ENCODE peak calls at places on chromosomes 3 and 15, in four cellular contexts. V is breast epithelium, U is cardiac muscle cell, X is sigmoid colon. G is an unnamed sample. For H3K27me3, the result is how much of the 10 kb centered on the place peaks cover.

GRCh38 chr3:48399387-48400172 is 27.6 kb downstream of the FBXW12 start:
- DNase-seq in V (peak), U (no peak), X (no peak), G (no peak)

GRCh38 chr15:80587816-80588456 is 107.2 kb upstream of the ABHD17C start:
- DNase-seq in V (no peak), U (peak), X (peak), G (no peak)

GRCh38 chr3:51304230-51304629 is 80.9 kb upstream of the MANF start:
- DNase-seq in V (no peak), U (no peak), X (no peak), G (no peak)

GRCh38 chr15:40937762-40938529 is 8.8 kb downstream of the DLL4 start:
- DNase-seq in V (peak), U (no peak), X (no peak), G (no peak)

GRCh38 chr3:71857926-71858325 is 73.0 kb upstream of the PROK2 start:
- DNase-seq in V (no peak), U (peak), X (no peak), G (no peak)

GRCh38 chr15:56778761-56779160 is 45.5 kb upstream of the ZNF280D start:
- DNase-seq in V (no peak), U (no peak), X (no peak), G (no peak)

GRCh38 chr3:194497799-194498575 is 11.2 kb upstream of the ATP13A3 start:
- DNase-seq in V (no peak), U (no peak), X (no peak), G (no peak)

GRCh38 chr15:49627407-49627877 is 6.6 kb downstream of the DTWD1 start:
- DNase-seq in V (no peak), U (peak), X (no peak), G (no peak)

GRCh38 chr3:184234671-184235380 is 5.4 kb downstream of the VWA5B2 start:
- DNase-seq in V (no peak), U (no peak), X (no peak), G (no peak)

GRCh38 chr3:179652467-179653105 is at the start of gene USP13:
- DNase-seq in V (peak), U (peak), X (peak), G (peak)

GRCh38 chr3:67646586-67647234 is 7.7 kb downstream of the SUCLG2 start:
- DNase-seq in V (no peak), U (peak), X (no peak), G (no peak)

GRCh38 chr15:95733931-95734330 is 596.6 kb upstream of the NR2F2 start:
- DNase-seq in V (no peak), U (no peak), X (no peak), G (no peak)

GRCh38 chr3:104519068-104519467 is 847.6 kb upstream of the ALCAM start:
- DNase-seq in V (no peak), U (no peak), X (no peak), G (no peak)

GRCh38 chr3:152328841-152329240 is 60.1 kb downstream of the MBNL1 start:
- DNase-seq in V (no peak), U (peak), X (no peak), G (no peak)

GRCh38 chr15:61228025-61228901 is 839 bp downstream of the RORA start:
- DNase-seq in V (no peak), U (peak), X (peak), G (no peak)

GRCh38 chr3:49722896-49723295 is 855 bp downstream of the GMPPB start:
- DNase-seq in V (no peak), U (no peak), X (no peak), G (no peak)

GRCh38 chr3:16543242-16543864 is 29.9 kb upstream of the RFTN1 start:
- DNase-seq in V (no peak), U (no peak), X (no peak), G (no peak)

GRCh38 chr3:60010778-60011177 is 961.0 kb upstream of the CFAP20DC start:
- DNase-seq in V (no peak), U (no peak), X (no peak), G (no peak)

GRCh38 chr3:14410501-14411165 is 8.2 kb downstream of the SLC6A6 start:
- DNase-seq in V (no peak), U (peak), X (no peak), G (no peak)

GRCh38 chr3:123085293-123085949 is 18.6 kb downstream of the PDIA5 start:
- DNase-seq in V (no peak), U (no peak), X (no peak), G (no peak)

GRCh38 chr3:195522254-195523023 is 20.7 kb downstream of the PPP1R2 start:
- DNase-seq in V (no peak), U (peak), X (no peak), G (no peak)

GRCh38 chr15:75024102-75024636 is 779 bp downstream of the PPCDC start:
- DNase-seq in V (no peak), U (peak), X (no peak), G (peak)

GRCh38 chr3:133742351-133743091 is 3.7 kb upstream of the TF start:
- DNase-seq in V (no peak), U (peak), X (no peak), G (no peak)

GRCh38 chr3:98766924-98767323 is 3.8 kb downstream of the ST3GAL6 start:
- DNase-seq in V (no peak), U (no peak), X (no peak), G (no peak)

GRCh38 chr15:38992541-38993334 is 428.1 kb upstream of the RASGRP1 start:
- DNase-seq in V (no peak), U (peak), X (no peak), G (no peak)

DNA sequence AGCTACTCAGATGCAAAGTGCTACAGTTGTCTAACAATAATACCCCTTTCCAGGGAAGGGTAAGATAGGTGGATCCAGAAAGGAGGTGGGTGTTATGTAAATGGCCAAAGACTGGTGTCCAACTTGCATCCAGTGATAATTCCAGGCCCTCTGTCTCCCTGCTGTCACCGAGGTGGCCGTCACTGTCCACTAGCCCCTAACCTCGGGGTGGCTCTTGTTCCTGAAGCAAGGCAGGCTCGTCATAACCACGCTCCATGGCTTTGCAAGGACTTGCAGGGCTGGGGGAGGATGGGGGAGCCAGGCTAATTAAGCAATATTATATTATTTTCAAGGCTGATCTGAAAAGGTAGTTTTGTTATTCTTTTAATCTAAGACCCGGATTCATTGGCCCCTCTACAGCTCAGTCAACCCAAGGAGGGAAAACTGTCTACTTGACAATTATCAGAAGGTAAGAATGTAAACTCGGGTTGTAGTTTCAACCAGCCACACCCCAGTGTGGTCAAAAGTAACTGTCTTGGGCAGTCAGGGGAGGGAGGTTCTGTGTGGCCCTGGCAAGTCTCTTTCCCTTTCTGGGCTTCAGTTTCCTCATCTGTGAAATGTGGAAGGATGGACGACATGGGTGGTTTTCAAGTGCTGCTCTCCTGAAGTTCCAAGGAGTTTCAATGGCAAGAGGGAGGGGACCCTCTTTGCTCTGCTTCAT is 220.1 kb upstream of the BHLHE40 start:
- DNase-seq in V (no peak), U (no peak), X (no peak), G (no peak)
- H3K27ac ChIP-seq in V (no peak), U (no peak), X (no peak), G (no peak)

GRCh38 chr15:98400120-98400519 is 248.2 kb upstream of the IGF1R start:
- DNase-seq in V (no peak), U (no peak), X (no peak), G (no peak)

GRCh38 chr15:98401029-98401428 is 247.3 kb upstream of the IGF1R start:
- DNase-seq in V (no peak), U (no peak), X (peak), G (no peak)

GRCh38 chr15:98395974-98396627 is 252.2 kb upstream of the IGF1R start:
- DNase-seq in V (no peak), U (no peak), X (no peak), G (no peak)

GRCh38 chr15:98397411-98397810 is 250.9 kb upstream of the IGF1R start:
- DNase-seq in V (no peak), U (no peak), X (no peak), G (no peak)

GRCh38 chr15:98398886-98399285 is 249.5 kb upstream of the IGF1R start:
- DNase-seq in V (no peak), U (no peak), X (no peak), G (no peak)
- H3K27me3 ChIP-seq in V (under half), U (under half), X (under half), G (under half)

GRCh38 chr3:119175869-119176756 is 2.7 kb downstream of the UPK1B start:
- DNase-seq in V (no peak), U (peak), X (no peak), G (no peak)

GRCh38 chr3:119181765-119182164 is 8.4 kb downstream of the UPK1B start:
- DNase-seq in V (no peak), U (no peak), X (no peak), G (no peak)

GRCh38 chr3:119173325-119173724 is at the start of gene UPK1B:
- DNase-seq in V (no peak), U (no peak), X (no peak), G (no peak)

GRCh38 chr3:119176778-119177177 is 3.4 kb downstream of the UPK1B start:
- DNase-seq in V (no peak), U (no peak), X (no peak), G (no peak)

GRCh38 chr3:119177321-119177720 is 3.9 kb downstream of the UPK1B start:
- DNase-seq in V (no peak), U (no peak), X (no peak), G (no peak)
- H3K27ac ChIP-seq in V (no peak), U (no peak), X (no peak), G (no peak)

DNA sequence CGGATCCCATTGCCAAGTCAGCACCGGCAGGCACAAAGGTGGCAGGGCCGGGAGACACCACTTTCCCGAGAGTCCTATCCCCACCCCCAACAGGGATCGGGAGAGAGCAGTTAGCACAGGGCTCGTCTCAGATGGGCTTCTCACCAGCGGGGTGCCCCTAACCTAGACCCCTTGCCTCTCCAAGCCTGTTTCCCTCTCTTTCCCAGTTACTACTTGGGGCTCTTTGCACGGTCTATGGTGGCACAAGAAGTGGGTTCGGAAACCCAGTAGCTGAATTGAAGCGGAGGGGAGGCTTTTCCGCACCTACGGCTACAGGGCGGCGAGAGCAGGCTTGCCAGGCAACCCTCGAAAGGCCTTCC is 383 bp upstream of the EFCC1 start:
- DNase-seq in V (no peak), U (no peak), X (peak), G (no peak)
- H3K27me3 ChIP-seq in V (under half), U (half or more), X (half or more), G (under half)

GRCh38 chr3:170046269-170047132 is 8.7 kb downstream of the GPR160 start:
- DNase-seq in V (no peak), U (no peak), X (no peak), G (no peak)

GRCh38 chr3:170044280-170044679 is 6.5 kb downstream of the GPR160 start:
- DNase-seq in V (no peak), U (no peak), X (no peak), G (no peak)

GRCh38 chr3:170047133-170047404 is 9.3 kb downstream of the GPR160 start:
- DNase-seq in V (no peak), U (no peak), X (no peak), G (no peak)

GRCh38 chr3:170043506-170043905 is 5.7 kb downstream of the GPR160 start:
- DNase-seq in V (no peak), U (no peak), X (no peak), G (no peak)

GRCh38 chr3:170044795-170045244 is 7.0 kb downstream of the GPR160 start:
- DNase-seq in V (no peak), U (no peak), X (no peak), G (no peak)
- H3K27ac ChIP-seq in V (peak), U (no peak), X (peak), G (no peak)